ENCODE peak calls at places on chromosomes 12 and 14, in five cellular contexts. L is A673; E is CD8-positive, alpha-beta T cell; V is PC-3; P is GM23248. Z is an unnamed sample.

GRCh38 chr12:111792155-111792876 is 25.6 kb downstream of the ALDH2 start:
- DNase-seq in L (no peak), V (no peak), E (no peak), P (peak; percentile 62), Z (peak; percentile 32)

GRCh38 chr14:55117816-55118441 is 11.1 kb upstream of the LGALS3 start:
- DNase-seq in E (no peak), P (peak; percentile 36), L (no peak), V (no peak), Z (no peak)

GRCh38 chr14:88551094-88551870 is 3.5 kb downstream of the PTPN21 start:
- DNase-seq in V (peak; percentile 90), E (peak; percentile 71), L (peak; percentile 93), P (peak; percentile 92), Z (peak; percentile 76)

GRCh38 chr12:94818970-94819369 is 168.6 kb upstream of the TMCC3 start:
- DNase-seq in V (no peak), P (no peak), E (no peak), L (peak; percentile 13), Z (no peak)

GRCh38 chr14:77219591-77219990 is 38.0 kb downstream of the TMEM63C start:
- DNase-seq in V (no peak), E (no peak), P (no peak), L (no peak), Z (peak; percentile 10)

GRCh38 chr12:40002178-40003169 is 103.4 kb downstream of the SLC2A13 start:
- DNase-seq in E (no peak), L (no peak), P (peak; percentile 29), V (peak; percentile 4), Z (peak; percentile 62)

GRCh38 chr14:105487986-105488777 is 1.5 kb downstream of the CRIP1 start:
- DNase-seq in E (peak; percentile 74), P (no peak), V (no peak), L (no peak), Z (no peak)

GRCh38 chr12:57803317-57803893 is 15.1 kb downstream of the AVIL start:
- DNase-seq in V (peak; percentile 60), E (no peak), L (peak; percentile 66), P (peak; percentile 72), Z (peak; percentile 45)

GRCh38 chr14:58082011-58082410 is 70.0 kb downstream of the ARMH4 start:
- DNase-seq in E (no peak), V (peak; percentile 68), P (peak; percentile 48), L (peak; percentile 24), Z (no peak)

GRCh38 chr12:1102088-1102487 is 111.1 kb downstream of the ERC1 start:
- DNase-seq in L (no peak), P (no peak), V (no peak), E (no peak), Z (no peak)

GRCh38 chr14:92929689-92930608 is 7.0 kb downstream of the CHGA start:
- DNase-seq in E (no peak), P (no peak), V (no peak), L (no peak), Z (no peak)

GRCh38 chr12:103852498-103852992 is 11.5 kb upstream of the NT5DC3 start:
- DNase-seq in P (peak; percentile 30), E (no peak), L (no peak), V (peak; percentile 47), Z (no peak)

GRCh38 chr12:64193931-64194330 is 28.2 kb downstream of the KICS2 start:
- DNase-seq in V (no peak), E (no peak), L (no peak), P (no peak), Z (no peak)

GRCh38 chr14:67583711-67584644 is 16.1 kb downstream of the PIGH start:
- DNase-seq in L (peak; percentile 41), P (peak; percentile 58), V (peak; percentile 72), E (no peak), Z (no peak)

GRCh38 chr12:48175613-48176416 is 7.6 kb upstream of the CCDC184 start:
- DNase-seq in E (no peak), V (no peak), L (no peak), P (peak; percentile 42), Z (no peak)
- H3K4me3 ChIP-seq in E (no peak overlapping the region), V (no peak overlapping the region), L (peak overlapping the region; percentile 5), P (peak overlapping the region; percentile 22), Z (no peak overlapping the region)

DNA sequence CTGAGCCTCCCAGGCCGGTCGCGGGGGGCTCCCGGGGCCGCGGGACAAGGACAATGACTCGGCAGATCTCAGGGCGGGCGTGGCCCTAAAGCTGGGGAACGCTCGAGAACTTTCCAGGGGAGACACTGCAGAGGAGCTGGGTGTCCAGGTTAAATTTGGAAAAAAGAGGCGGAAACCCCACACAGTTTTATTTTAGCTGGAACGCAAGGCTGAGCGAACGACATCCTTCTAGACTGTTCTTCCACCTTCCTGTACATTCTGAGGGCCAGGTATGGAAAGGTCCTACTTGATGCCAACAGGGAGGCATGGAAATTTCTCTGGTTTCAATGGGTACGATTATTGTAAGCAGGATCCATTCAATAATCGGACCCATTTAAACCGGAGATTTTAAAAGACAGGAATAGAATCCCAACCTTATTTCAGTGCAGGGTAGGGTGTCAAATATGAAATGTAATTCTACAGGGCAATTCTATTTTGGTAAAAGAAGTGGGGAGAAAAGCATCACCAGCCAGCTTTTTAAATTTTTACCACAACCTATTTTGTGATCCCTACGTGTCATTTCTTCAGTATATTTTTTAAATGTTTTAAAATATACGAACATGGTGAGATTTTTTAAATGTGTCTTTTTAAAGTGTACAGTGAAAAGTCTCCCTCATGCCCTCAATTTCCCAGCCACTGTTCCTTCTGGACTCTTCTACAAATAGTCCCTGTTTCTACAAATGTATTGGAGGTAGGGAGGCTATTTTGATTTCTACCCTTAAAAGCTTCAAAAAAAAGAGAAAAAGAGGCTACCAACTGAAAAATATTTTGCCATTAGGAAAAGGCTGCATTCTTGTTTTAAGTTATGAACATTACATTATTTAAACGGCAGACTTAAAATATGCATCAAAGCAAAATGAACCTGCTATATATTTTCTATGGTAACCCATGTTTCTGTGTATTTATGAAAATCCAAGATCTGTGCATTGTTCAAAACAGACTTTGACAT is 1.1 kb upstream of the UBC start:
- DNase-seq in L (no peak), P (peak; percentile 79), E (no peak), V (peak; percentile 45), Z (no peak)
- H3K27me3 ChIP-seq in L (no peaks in the 10 kb centered on the region), P (no peaks in the 10 kb centered on the region), E (no peaks in the 10 kb centered on the region), V (no peaks in the 10 kb centered on the region), Z (no peaks in the 10 kb centered on the region)

DNA sequence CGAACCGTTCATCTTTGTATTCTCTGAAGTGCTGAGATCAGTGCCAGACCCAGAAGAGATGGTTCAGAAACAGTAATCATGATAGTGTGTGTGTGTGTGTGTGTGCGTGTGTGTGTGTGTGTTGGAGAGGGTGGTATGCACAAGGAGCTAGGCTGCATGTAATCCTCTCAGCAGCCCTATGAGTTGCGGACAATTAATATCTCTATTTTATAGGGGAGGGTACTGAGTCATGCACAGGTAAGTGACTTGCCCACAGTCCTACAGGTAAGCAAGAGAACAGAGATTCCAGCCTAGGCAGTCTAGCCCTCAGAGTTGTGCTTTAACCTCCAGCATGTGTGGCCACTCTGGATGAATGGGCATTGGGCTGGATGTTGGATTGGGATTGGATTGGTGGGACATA is 27.9 kb upstream of the TCL1A start:
- DNase-seq in V (no peak), L (no peak), P (no peak), E (no peak), Z (no peak)
- H3K36me3 ChIP-seq in V (no peaks in the 10 kb centered on the region), L (no peaks in the 10 kb centered on the region), P (no peaks in the 10 kb centered on the region), E (no peaks in the 10 kb centered on the region), Z (no peaks in the 10 kb centered on the region)

GRCh38 chr12:80233926-80234325 is 134.6 kb downstream of the OTOGL start:
- DNase-seq in P (no peak), V (no peak), E (no peak), L (no peak), Z (no peak)
- H3K4me3 ChIP-seq in P (no peak overlapping the region), V (no peak overlapping the region), E (no peak overlapping the region), L (no peak overlapping the region), Z (no peak overlapping the region)